ENCODE peak calls at places on chromosomes 16 and 17, in eight cellular contexts. H is RWPE1; X is fibroblast of the aortic adventitia; Y is lung; R is CD4-positive, alpha-beta T cell; V is heart right ventricle; D is AG10803; K is IMR-90. G is an unnamed sample.

GRCh38 chr17:74499992-74500391 is 31.3 kb downstream of the CD300LB start:
- DNase-seq in H (no peak), X (no peak), Y (no peak), R (no peak), V (no peak), D (no peak), K (no peak), G (peak; percentile 1)

GRCh38 chr17:9432867-9433495 is 142.6 kb downstream of the STX8 start:
- DNase-seq in H (no peak), X (no peak), Y (no peak), R (no peak), V (no peak), D (peak; percentile 81), K (peak; percentile 33), G (no peak)

GRCh38 chr17:71085238-71086033 is 916.1 kb downstream of the KCNJ2 start:
- DNase-seq in H (peak; percentile 31), X (no peak), Y (peak; percentile 30), R (no peak), V (no peak), D (peak; percentile 16), K (no peak), G (no peak)

GRCh38 chr17:38825762-38826247 is 684 bp upstream of the CWC25 start:
- DNase-seq in H (no peak), X (no peak), Y (no peak), R (no peak), V (no peak), D (no peak), K (no peak), G (no peak)

GRCh38 chr17:15463363-15463762 is 4.1 kb downstream of the CDRT4 start:
- DNase-seq in H (peak; percentile 27), X (peak; percentile 90), Y (peak; percentile 42), R (no peak), V (no peak), D (peak; percentile 87), K (peak; percentile 92), G (no peak)

GRCh38 chr17:75088465-75088895 is 726 bp downstream of the SLC16A5 start:
- DNase-seq in H (no peak), X (no peak), Y (no peak), R (no peak), V (no peak), D (no peak), K (no peak), G (no peak)

GRCh38 chr17:19317359-19318095 is 45.0 kb downstream of the B9D1 start:
- DNase-seq in H (no peak), X (peak; percentile 40), Y (no peak), R (no peak), V (peak; percentile 78), D (peak; percentile 32), K (peak; percentile 80), G (no peak)

GRCh38 chr16:48385272-48385953 is at the start of gene SIAH1:
- DNase-seq in H (peak; percentile 89), X (peak; percentile 68), Y (peak; percentile 81), R (peak; percentile 84), V (peak; percentile 90), D (peak; percentile 77), K (peak; percentile 68), G (peak; percentile 97)

GRCh38 chr16:81004646-81005353 is 1.9 kb downstream of the CMC2 start:
- DNase-seq in H (peak; percentile 37), X (peak; percentile 83), Y (no peak), R (no peak), V (no peak), D (peak; percentile 59), K (peak; percentile 62), G (peak; percentile 27)

GRCh38 chr16:16062023-16062932 is 112.9 kb downstream of the ABCC1 start:
- DNase-seq in H (no peak), X (no peak), Y (no peak), R (no peak), V (no peak), D (peak; percentile 35), K (no peak), G (no peak)

GRCh38 chr16:78973041-78973440 is 627.5 kb downstream of the MAF start:
- DNase-seq in H (no peak), X (no peak), Y (no peak), R (no peak), V (no peak), D (no peak), K (no peak), G (no peak)

GRCh38 chr17:37273419-37274051 is 102.2 kb upstream of the C17orf78 start:
- DNase-seq in H (peak; percentile 29), X (peak; percentile 46), Y (no peak), R (no peak), V (no peak), D (peak; percentile 32), K (peak; percentile 84), G (no peak)

GRCh38 chr16:19677403-19677802 is 40.6 kb downstream of the KNOP1 start:
- DNase-seq in H (no peak), X (no peak), Y (no peak), R (no peak), V (peak; percentile 26), D (no peak), K (no peak), G (no peak)

GRCh38 chr16:19683453-19684236 is 34.4 kb downstream of the KNOP1 start:
- DNase-seq in H (no peak), X (no peak), Y (no peak), R (no peak), V (no peak), D (no peak), K (no peak), G (no peak)

GRCh38 chr16:19681637-19682036 is 36.4 kb downstream of the KNOP1 start:
- DNase-seq in H (no peak), X (no peak), Y (no peak), R (no peak), V (no peak), D (no peak), K (no peak), G (no peak)

GRCh38 chr16:19678804-19679203 is 39.2 kb downstream of the KNOP1 start:
- DNase-seq in H (no peak), X (no peak), Y (no peak), R (no peak), V (no peak), D (peak; percentile 46), K (no peak), G (no peak)

GRCh38 chr16:19680972-19681371 is 37.1 kb downstream of the KNOP1 start:
- DNase-seq in H (no peak), X (no peak), Y (no peak), R (no peak), V (no peak), D (no peak), K (no peak), G (no peak)
- TF ChIP-seq CTCF in H (no peak), X (no peak), Y (no peak), R (no peak), V (peak; percentile 39), D (no peak), K (no peak), G (no peak)

DNA sequence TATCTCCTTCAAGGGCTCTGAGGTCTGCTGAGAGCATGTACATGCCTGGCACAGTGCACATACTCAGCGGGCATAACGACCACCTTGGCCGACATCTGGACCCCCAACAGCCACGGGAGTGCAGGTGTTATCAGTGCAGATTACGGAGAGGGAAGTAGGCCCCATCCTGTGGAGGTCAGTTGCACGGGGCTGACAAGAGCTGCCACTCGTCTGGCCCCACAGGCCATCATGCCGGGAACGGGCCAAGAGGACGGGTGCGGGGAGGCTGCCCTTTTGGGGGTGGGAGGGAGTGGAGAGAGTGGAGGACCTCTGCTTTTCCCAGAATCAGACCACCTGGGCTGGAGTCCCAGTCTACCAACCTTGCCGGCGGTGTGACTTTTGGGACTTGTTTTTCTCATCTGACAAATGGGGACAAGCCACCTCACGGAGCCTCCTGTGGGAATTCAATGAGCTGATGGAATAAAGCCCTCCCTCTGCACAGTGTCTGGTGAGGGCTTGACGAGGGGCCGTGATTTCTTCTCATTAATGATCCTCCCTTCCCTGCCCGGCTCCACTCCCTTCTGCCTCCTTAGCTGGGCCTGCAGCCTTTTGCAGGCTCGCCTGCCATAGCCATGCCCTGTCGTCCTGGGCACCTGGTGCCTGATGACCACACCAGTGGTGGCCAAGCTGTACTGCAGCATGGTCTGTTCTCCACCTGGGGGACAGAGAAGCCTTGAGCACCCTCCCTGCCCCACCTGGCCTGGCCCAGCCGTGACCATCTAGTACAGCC is 4.6 kb downstream of the PRSS33 start:
- DNase-seq in H (no peak), X (no peak), Y (no peak), R (no peak), V (no peak), D (no peak), K (no peak), G (no peak)
- TF ChIP-seq CTCF in H (no peak), X (no peak), Y (no peak), R (no peak), V (no peak), D (no peak), K (no peak), G (no peak)

GRCh38 chr17:65195716-65196115 is 58.5 kb downstream of the RGS9 start:
- DNase-seq in H (no peak), X (no peak), Y (no peak), R (no peak), V (no peak), D (no peak), K (no peak), G (no peak)

GRCh38 chr17:65196617-65197016 is 59.4 kb downstream of the RGS9 start:
- DNase-seq in H (no peak), X (no peak), Y (no peak), R (no peak), V (no peak), D (no peak), K (no peak), G (no peak)

GRCh38 chr17:65193305-65194293 is 56.4 kb downstream of the RGS9 start:
- DNase-seq in H (no peak), X (no peak), Y (no peak), R (no peak), V (no peak), D (peak; percentile 42), K (peak; percentile 21), G (no peak)

GRCh38 chr17:65191805-65192740 is 54.9 kb downstream of the RGS9 start:
- DNase-seq in H (peak; percentile 85), X (peak; percentile 48), Y (no peak), R (no peak), V (no peak), D (peak; percentile 67), K (peak; percentile 78), G (no peak)

DNA sequence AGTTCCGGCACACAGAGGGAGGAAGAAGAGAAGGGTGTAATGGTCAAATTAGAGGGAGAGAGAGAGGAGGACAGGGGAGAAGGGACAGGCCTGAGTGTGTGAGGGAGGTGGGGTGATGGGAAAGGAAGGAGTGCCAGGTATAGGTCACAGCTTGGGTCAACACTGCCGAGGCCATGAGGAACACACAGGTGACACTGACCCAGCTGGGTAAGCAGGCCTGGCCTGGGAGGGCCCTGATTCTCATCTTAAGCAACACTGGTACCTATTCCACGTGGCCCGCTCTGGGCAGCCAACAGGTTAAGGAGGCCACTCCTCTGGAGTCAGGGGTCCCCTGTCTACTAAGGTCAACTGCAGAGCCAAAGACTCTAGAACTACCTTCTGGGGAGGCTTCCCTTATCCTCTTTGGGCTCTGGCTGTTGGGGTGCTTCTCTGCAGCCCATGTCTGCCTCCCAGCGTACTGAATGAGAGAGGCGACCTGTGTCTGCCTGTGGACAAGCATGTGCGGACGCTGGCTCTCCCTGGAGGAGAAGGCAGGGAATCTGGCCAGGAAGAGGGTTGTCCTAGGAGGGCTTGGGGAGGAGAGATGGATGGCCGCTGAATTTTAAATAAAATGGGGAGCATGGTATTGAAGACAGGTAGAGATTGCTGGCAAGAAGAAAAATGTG is 57.6 kb downstream of the RGS9 start:
- DNase-seq in H (no peak), X (no peak), Y (no peak), R (no peak), V (no peak), D (no peak), K (no peak), G (no peak)
- TF ChIP-seq CTCF in H (no peak), X (no peak), Y (no peak), R (no peak), V (no peak), D (no peak), K (no peak), G (no peak)

GRCh38 chr17:2237960-2238359 is 65.6 kb downstream of the SMG6 start:
- DNase-seq in H (no peak), X (no peak), Y (no peak), R (no peak), V (no peak), D (peak; percentile 65), K (no peak), G (no peak)
- TF ChIP-seq CTCF in H (no peak), X (no peak), Y (no peak), R (no peak), V (no peak), D (no peak), K (no peak), G (no peak)